ENCODE peak calls at places on chromosome 2, in five cellular contexts. C is K562, V is HepG2, K is SK-N-SH, Y is GM12878. D is an unnamed sample.

GRCh38 chr2:222878877-222879601 is 18.2 kb downstream of the ACSL3 start:
- DNase-seq in C (no peak), V (peak; percentile 42), K (no peak), Y (no peak), D (no peak)

GRCh38 chr2:59184281-59185020 is 943.3 kb upstream of the FANCL start:
- DNase-seq in C (no peak), V (no peak), K (no peak), Y (no peak), D (no peak)

GRCh38 chr2:55088400-55088799 is 38.1 kb upstream of the RTN4 start:
- DNase-seq in C (no peak), V (no peak), K (no peak), Y (no peak), D (no peak)

GRCh38 chr2:215517391-215517790 is 81.5 kb upstream of the FN1 start:
- DNase-seq in C (no peak), V (no peak), K (no peak), Y (no peak), D (no peak)

GRCh38 chr2:196453613-196454047 is 185.9 kb upstream of the CCDC150 start:
- DNase-seq in C (peak; percentile 7), V (peak; percentile 52), K (peak; percentile 34), Y (peak; percentile 72), D (peak; percentile 38)

GRCh38 chr2:65349863-65350262 is 82.5 kb downstream of the SPRED2 start:
- DNase-seq in C (peak; percentile 61), V (peak; percentile 65), K (peak; percentile 81), Y (no peak), D (peak; percentile 35)

GRCh38 chr2:11542275-11542819 is 8.5 kb downstream of the GREB1 start:
- DNase-seq in C (no peak), V (peak; percentile 51), K (no peak), Y (no peak), D (no peak)

GRCh38 chr2:234795272-234795920 is 156.4 kb upstream of the SH3BP4 start:
- DNase-seq in C (no peak), V (peak; percentile 73), K (no peak), Y (no peak), D (no peak)

GRCh38 chr2:134301099-134301970 is 47.5 kb downstream of the MGAT5 start:
- DNase-seq in C (no peak), V (no peak), K (no peak), Y (no peak), D (no peak)

DNA sequence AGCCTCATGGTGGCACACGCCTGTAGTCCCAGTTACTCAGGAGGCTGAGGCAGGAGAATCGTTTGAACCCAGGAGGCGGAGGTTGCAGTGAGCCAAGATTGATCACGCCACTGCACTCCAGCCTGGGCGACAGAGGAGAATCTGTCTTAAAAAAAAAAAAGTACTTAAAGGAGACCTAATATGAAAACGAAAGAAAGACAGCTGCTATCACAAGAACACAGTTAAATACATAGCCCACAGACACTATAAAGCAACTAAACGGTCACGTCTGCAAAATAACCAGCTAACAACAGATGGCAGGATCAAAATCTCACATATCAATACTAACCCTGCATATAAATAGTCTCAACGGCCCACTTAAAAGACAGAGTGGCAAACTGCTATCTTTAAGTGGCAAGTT is 43.9 kb upstream of the TACR1 start:
- DNase-seq in C (no peak), V (no peak), K (no peak), Y (no peak), D (no peak)
- TF ChIP-seq FOXM1 in C (no peak), V (no peak), K (no peak), Y (no peak), D (no peak)

DNA sequence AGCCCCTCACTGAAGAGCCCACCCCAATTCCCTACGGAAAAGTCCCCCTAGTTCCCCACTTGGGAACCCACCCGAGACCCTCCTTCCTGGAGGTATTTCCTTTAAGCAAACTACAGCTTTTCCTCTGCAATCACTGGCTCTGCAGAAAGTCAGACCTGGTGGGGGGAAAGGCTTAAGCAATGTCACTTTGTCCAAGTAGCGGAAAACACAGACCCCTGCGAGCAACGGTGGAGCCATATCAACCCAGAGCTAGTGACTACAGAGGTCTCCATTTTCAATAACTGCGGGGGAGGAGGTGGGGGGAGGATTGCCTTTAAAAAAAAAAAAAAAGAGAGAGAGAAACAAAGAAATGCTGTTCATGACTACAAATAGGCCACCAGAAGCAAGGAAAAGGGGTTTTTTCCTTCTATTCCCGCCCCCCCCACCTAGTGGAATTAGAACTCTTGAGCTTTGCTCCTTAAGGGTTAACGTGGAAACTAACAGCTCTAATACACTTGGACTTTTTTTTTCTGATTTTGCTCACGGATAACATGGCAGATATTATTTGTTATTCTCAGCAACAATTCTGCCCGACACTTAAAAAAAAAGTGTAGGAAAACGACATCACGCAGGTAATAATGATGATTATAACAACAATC is 1.1 kb upstream of the FRZB start:
- DNase-seq in C (no peak), V (no peak), K (peak; percentile 49), Y (no peak), D (no peak)
- TF ChIP-seq FOXM1 in C (no peak), V (no peak), K (no peak), Y (no peak), D (no peak)

GRCh38 chr2:177784449-177784845 is 288.1 kb downstream of the PDE11A start:
- DNase-seq in C (no peak), V (no peak), K (no peak), Y (no peak), D (no peak)
- TF ChIP-seq FOXM1 in C (no peak), V (no peak), K (no peak), Y (no peak), D (no peak)

GRCh38 chr2:28978606-28979005 is 2.5 kb upstream of the TOGARAM2 start:
- DNase-seq in C (no peak), V (no peak), K (no peak), Y (no peak), D (no peak)

GRCh38 chr2:28974252-28974651 is 6.8 kb upstream of the TOGARAM2 start:
- DNase-seq in C (no peak), V (no peak), K (no peak), Y (no peak), D (no peak)

GRCh38 chr2:28977176-28977875 is 3.8 kb upstream of the TOGARAM2 start:
- DNase-seq in C (no peak), V (no peak), K (no peak), Y (no peak), D (no peak)

GRCh38 chr2:28975671-28976070 is 5.4 kb upstream of the TOGARAM2 start:
- DNase-seq in C (no peak), V (no peak), K (no peak), Y (no peak), D (no peak)

GRCh38 chr2:28976584-28976983 is 4.5 kb upstream of the TOGARAM2 start:
- DNase-seq in C (no peak), V (peak; percentile 51), K (no peak), Y (no peak), D (no peak)
- TF ChIP-seq FOXM1 in C (no peak), V (no peak), K (no peak), Y (no peak), D (no peak)

GRCh38 chr2:74199871-74200305 is 1.5 kb downstream of the MTHFD2 start:
- DNase-seq in C (no peak), V (no peak), K (no peak), Y (no peak), D (no peak)

GRCh38 chr2:74199275-74199701 is 873 bp downstream of the MTHFD2 start:
- DNase-seq in C (no peak), V (no peak), K (no peak), Y (no peak), D (no peak)

GRCh38 chr2:74204436-74204835 is 6.0 kb downstream of the MTHFD2 start:
- DNase-seq in C (no peak), V (no peak), K (no peak), Y (no peak), D (no peak)

GRCh38 chr2:74201196-74201595 is 2.8 kb downstream of the MTHFD2 start:
- DNase-seq in C (no peak), V (no peak), K (no peak), Y (no peak), D (no peak)

DNA sequence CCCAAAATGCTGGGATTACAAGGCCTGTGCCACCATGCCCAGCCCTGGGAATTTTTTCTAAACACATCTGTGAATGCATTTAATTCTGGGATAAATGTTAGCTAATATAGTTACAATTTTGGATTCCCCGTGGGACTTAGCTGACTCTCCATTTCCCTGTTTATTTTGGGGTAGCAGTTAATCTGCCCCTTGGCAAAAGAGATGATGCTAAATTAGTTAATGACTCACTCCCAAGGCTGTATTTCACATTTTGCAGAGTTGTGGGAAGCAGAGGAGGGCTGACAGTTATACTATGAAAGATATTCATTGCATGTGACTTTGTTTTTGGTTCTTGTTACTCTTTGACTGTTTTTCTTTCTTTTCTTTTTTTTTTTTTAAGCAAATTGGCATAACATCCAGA is 3.2 kb downstream of the MTHFD2 start:
- DNase-seq in C (no peak), V (no peak), K (no peak), Y (no peak), D (no peak)
- TF ChIP-seq FOXM1 in C (no peak), V (no peak), K (no peak), Y (no peak), D (no peak)

GRCh38 chr2:239760596-239760995 is 264.5 kb downstream of the NDUFA10 start:
- DNase-seq in C (no peak), V (no peak), K (no peak), Y (no peak), D (no peak)

GRCh38 chr2:239762106-239762505 is 263.0 kb downstream of the NDUFA10 start:
- DNase-seq in C (no peak), V (no peak), K (no peak), Y (no peak), D (no peak)

GRCh38 chr2:239763433-239764097 is 261.6 kb downstream of the NDUFA10 start:
- DNase-seq in C (no peak), V (no peak), K (no peak), Y (no peak), D (no peak)

GRCh38 chr2:239765076-239765845 is 259.9 kb downstream of the NDUFA10 start:
- DNase-seq in C (no peak), V (no peak), K (no peak), Y (no peak), D (no peak)

DNA sequence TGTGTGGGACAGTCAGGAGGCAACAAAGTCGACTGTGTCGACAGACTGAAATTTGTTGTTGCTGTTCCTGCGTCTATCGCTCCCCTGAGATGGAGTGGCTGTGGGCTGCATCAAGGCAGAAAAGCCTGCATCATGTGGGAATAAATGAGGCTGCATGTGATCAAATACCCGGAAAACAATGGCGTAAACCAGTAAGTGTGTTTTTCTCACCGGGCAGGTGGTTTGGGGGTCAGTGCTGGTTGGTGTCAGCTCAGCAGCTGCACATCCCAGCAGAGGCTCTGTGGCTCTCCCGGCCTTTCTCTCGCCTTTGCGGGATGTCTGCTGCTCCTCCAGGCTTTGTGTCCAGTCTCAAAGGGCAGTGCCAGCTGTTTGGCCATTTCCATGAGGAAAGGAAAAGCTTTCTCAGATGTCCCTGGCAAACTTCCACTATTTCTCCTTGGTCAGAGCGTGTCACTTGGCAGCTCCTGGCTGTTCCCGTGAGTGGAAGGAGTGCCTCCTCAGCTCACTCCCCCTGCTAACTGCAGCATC is 262.3 kb downstream of the NDUFA10 start:
- DNase-seq in C (no peak), V (no peak), K (no peak), Y (no peak), D (no peak)
- TF ChIP-seq FOXM1 in C (no peak), V (no peak), K (no peak), Y (no peak), D (no peak)

D was measured in HEK293T.